ENCODE peak calls at places on chromosome 2, in ten cellular contexts. L is HTR-8/SVneo; W is NCI-H1417; O is NCI-H774; S is AML-193; V is astrocyte of the spinal cord; J is dermis blood vessel endothelial cell; Q is CD8-positive, alpha-beta memory T cell; F is aorta; P is DMS 273 treated with DMSO at 0.1 percent for 48 hours. T is an unnamed sample.

GRCh38 chr2:67824196-67824595 is 238.6 kb downstream of the C1D start:
- DNase-seq in L (no peak), W (no peak), O (no peak), S (no peak), V (peak), J (no peak), Q (no peak), F (no peak), P (peak), T (no peak)

GRCh38 chr2:54720563-54720962 is 2.9 kb upstream of the EML6 start:
- DNase-seq in L (no peak), W (no peak), O (no peak), S (no peak), V (no peak), J (peak), Q (no peak), F (no peak), P (no peak), T (no peak)

GRCh38 chr2:133171396-133172004 is 396.8 kb downstream of the NCKAP5 start:
- DNase-seq in L (peak), W (peak), O (peak), S (peak), V (peak), J (peak), Q (no peak), F (no peak), P (peak), T (peak)

GRCh38 chr2:128602699-128603101 is 284.0 kb upstream of the HS6ST1 start:
- DNase-seq in L (no peak), W (no peak), O (no peak), S (no peak), V (no peak), J (no peak), Q (no peak), F (peak), P (no peak), T (no peak)

GRCh38 chr2:178874529-178875240 is 67.5 kb upstream of the TTN start:
- DNase-seq in L (no peak), W (no peak), O (no peak), S (no peak), V (no peak), J (peak), Q (no peak), F (no peak), P (peak), T (no peak)

GRCh38 chr2:239195318-239195871 is 205.4 kb downstream of the HDAC4 start:
- DNase-seq in L (no peak), W (no peak), O (no peak), S (no peak), V (peak), J (no peak), Q (no peak), F (peak), P (no peak), T (no peak)

GRCh38 chr2:157307021-157307420 is 18.6 kb downstream of the ERMN start:
- DNase-seq in L (no peak), W (no peak), O (no peak), S (peak), V (peak), J (no peak), Q (no peak), F (no peak), P (no peak), T (no peak)

GRCh38 chr2:63790913-63791312 is 50.8 kb upstream of the UGP2 start:
- DNase-seq in L (peak), W (no peak), O (no peak), S (no peak), V (peak), J (no peak), Q (no peak), F (no peak), P (no peak), T (no peak)

GRCh38 chr2:86703704-86704370 is 16.3 kb upstream of the RMND5A start:
- DNase-seq in L (no peak), W (peak), O (peak), S (no peak), V (peak), J (peak), Q (no peak), F (peak), P (no peak), T (no peak)

GRCh38 chr2:74385396-74385795 is 5.3 kb upstream of the DCTN1 start:
- DNase-seq in L (no peak), W (no peak), O (no peak), S (no peak), V (no peak), J (no peak), Q (no peak), F (no peak), P (no peak), T (no peak)

GRCh38 chr2:148876190-148876588 is 1.2 kb downstream of the KIF5C start:
- DNase-seq in L (no peak), W (peak), O (peak), S (no peak), V (no peak), J (no peak), Q (peak), F (no peak), P (no peak), T (no peak)